ENCODE peak calls at places on chromosomes 13 and 19, in nine cellular contexts. W, O, N, M, R, X, K, I and V are unnamed samples.
A peak's percentile ranks its signal among the peaks of the same experiment; 100 is the strongest.

GRCh38 chr19:49613374-49613773 is 22.4 kb downstream of the PRR12 start:
- DNase-seq in W (no peak), N (no peak), X (no peak), R (no peak), I (no peak), K (no peak), M (no peak), O (no peak), V (peak; percentile 12)

GRCh38 chr13:103325675-103326074 is 259.5 kb upstream of the SLC10A2 start:
- DNase-seq in O (no peak), I (no peak), M (no peak), N (no peak), R (no peak), X (no peak), W (no peak), K (no peak), V (no peak)

GRCh38 chr19:54133312-54133956 is 4.1 kb upstream of the CNOT3 start:
- DNase-seq in I (no peak), N (peak; percentile 44), K (no peak), W (no peak), R (peak; percentile 84), M (no peak), O (no peak), X (no peak), V (no peak)

GRCh38 chr13:28220166-28220565 is 81.8 kb downstream of the PAN3 start:
- DNase-seq in N (no peak), W (no peak), K (no peak), X (no peak), I (no peak), O (no peak), R (no peak), M (no peak), V (peak; percentile 43)

GRCh38 chr13:114038211-114038613 is 64.3 kb upstream of the C13orf46 start:
- DNase-seq in R (no peak), X (no peak), K (no peak), N (no peak), O (no peak), W (peak; percentile 72), M (no peak), I (no peak), V (no peak)

GRCh38 chr13:73991884-73992283 is 142.3 kb downstream of the KLF12 start:
- DNase-seq in I (no peak), K (no peak), M (no peak), R (no peak), W (no peak), O (no peak), X (no peak), N (no peak), V (no peak)

GRCh38 chr13:73158851-73159250 is 100.0 kb downstream of the KLF5 start:
- DNase-seq in I (peak; percentile 13), M (no peak), K (no peak), R (no peak), N (no peak), X (no peak), O (no peak), W (no peak), V (peak; percentile 43)

GRCh38 chr19:49333426-49334288 is 1.5 kb upstream of the CD37 start:
- DNase-seq in M (peak; percentile 39), N (peak; percentile 12), R (no peak), O (peak; percentile 15), W (peak; percentile 90), X (peak; percentile 74), K (peak; percentile 33), I (no peak), V (no peak)

GRCh38 chr13:24304620-24305019 is 4.8 kb upstream of the C1QTNF9 start:
- DNase-seq in X (no peak), W (no peak), M (no peak), N (no peak), K (no peak), I (no peak), R (no peak), O (no peak), V (no peak)

GRCh38 chr19:39156230-39156890 is 30.8 kb downstream of the PAK4 start:
- DNase-seq in M (no peak), W (no peak), O (no peak), N (no peak), I (no peak), X (no peak), K (no peak), R (no peak), V (no peak)

GRCh38 chr13:20161275-20161950 is 561 bp upstream of the GJA3 start:
- DNase-seq in O (no peak), M (peak; percentile 49), R (no peak), I (no peak), N (no peak), W (peak; percentile 82), K (no peak), X (peak; percentile 53), V (no peak)

GRCh38 chr13:111517641-111518010 is 197.2 kb downstream of the TEX29 start:
- DNase-seq in N (no peak), W (no peak), O (no peak), K (no peak), R (no peak), I (no peak), X (no peak), M (no peak), V (no peak)

GRCh38 chr19:38727868-38728660 is 16.2 kb downstream of the CAPN12 start:
- DNase-seq in M (no peak), N (no peak), R (no peak), W (peak; percentile 62), K (no peak), O (no peak), I (no peak), X (no peak), V (peak; percentile 31)

GRCh38 chr13:98202026-98202425 is 25.0 kb upstream of the RNF113B start:
- DNase-seq in N (no peak), R (peak; percentile 59), W (no peak), K (no peak), I (no peak), X (no peak), M (no peak), O (no peak), V (no peak)

GRCh38 chr19:45879055-45879454 is 6.9 kb downstream of the IRF2BP1 start:
- DNase-seq in O (peak; percentile 55), X (no peak), I (no peak), N (no peak), R (no peak), M (no peak), K (no peak), W (peak; percentile 64), V (no peak)

GRCh38 chr13:75010941-75011340 is 471.0 kb downstream of the TBC1D4 start:
- DNase-seq in O (no peak), W (no peak), X (no peak), R (no peak), I (no peak), N (no peak), K (no peak), M (no peak), V (no peak)

GRCh38 chr13:76703621-76704020 is 182.6 kb downstream of the KCTD12 start:
- DNase-seq in O (no peak), X (no peak), K (no peak), I (no peak), N (no peak), R (no peak), W (no peak), M (no peak), V (no peak)

GRCh38 chr13:42305503-42305902 is 33.6 kb downstream of the AKAP11 start:
- DNase-seq in I (no peak), K (no peak), X (no peak), W (no peak), O (no peak), R (no peak), N (no peak), M (no peak), V (no peak)

GRCh38 chr19:55545913-55546495 is 661 bp upstream of the SBK3 start:
- DNase-seq in M (no peak), X (no peak), K (no peak), N (no peak), W (no peak), R (peak; percentile 28), I (no peak), O (no peak), V (no peak)